ENCODE peak calls at places on chromosomes 5 and 9, in eight cellular contexts. One of them, this sample, is unnamed.

GRCh38 chr9:111064160-111064733 is 26.0 kb upstream of the LPAR1 start:
- DNase-seq in breast epithelium: no peak
- DNase-seq in lower lobe of right lung: no peak
- DNase-seq in spleen: no peak
- DNase-seq in left lung: no peak
- DNase-seq in uterus: no peak
- DNase-seq in colonic mucosa: no peak
- DNase-seq in aorta: no peak
- DNase-seq in this sample: no peak

GRCh38 chr5:145792840-145793239 is 42.3 kb downstream of the PRELID2 start:
- DNase-seq in uterus: no peak
- DNase-seq in left lung: no peak
- DNase-seq in lower lobe of right lung: no peak
- DNase-seq in colonic mucosa: no peak
- DNase-seq in spleen: no peak
- DNase-seq in breast epithelium: no peak
- DNase-seq in aorta: no peak
- DNase-seq in this sample: no peak

GRCh38 chr5:28402590-28403301 is 1364.4 kb upstream of the CDH9 start:
- DNase-seq in lower lobe of right lung: no peak
- DNase-seq in spleen: no peak
- DNase-seq in aorta: no peak
- DNase-seq in breast epithelium: no peak
- DNase-seq in uterus: no peak
- DNase-seq in left lung: no peak
- DNase-seq in colonic mucosa: no peak
- DNase-seq in this sample: no peak

GRCh38 chr9:28866951-28867350 is 1293.7 kb upstream of the C9orf72 start:
- DNase-seq in spleen: no peak
- DNase-seq in left lung: no peak
- DNase-seq in uterus: no peak
- DNase-seq in breast epithelium: no peak
- DNase-seq in aorta: no peak
- DNase-seq in colonic mucosa: no peak
- DNase-seq in lower lobe of right lung: no peak
- DNase-seq in this sample: no peak

GRCh38 chr5:926416-927171 is 33.9 kb downstream of the TRIP13 start:
- DNase-seq in spleen: peak
- DNase-seq in aorta: peak
- DNase-seq in left lung: no peak
- DNase-seq in uterus: peak
- DNase-seq in colonic mucosa: no peak
- DNase-seq in breast epithelium: no peak
- DNase-seq in lower lobe of right lung: no peak
- DNase-seq in this sample: no peak

GRCh38 chr9:3912260-3912659 is 386.5 kb upstream of the RFX3 start:
- DNase-seq in left lung: no peak
- DNase-seq in aorta: no peak
- DNase-seq in uterus: no peak
- DNase-seq in breast epithelium: no peak
- DNase-seq in spleen: no peak
- DNase-seq in colonic mucosa: no peak
- DNase-seq in lower lobe of right lung: no peak
- DNase-seq in this sample: no peak

GRCh38 chr9:137423810-137424291 is 658 bp downstream of the NOXA1 start:
- DNase-seq in left lung: no peak
- DNase-seq in breast epithelium: no peak
- DNase-seq in aorta: peak
- DNase-seq in colonic mucosa: peak
- DNase-seq in lower lobe of right lung: peak
- DNase-seq in uterus: peak
- DNase-seq in spleen: peak
- DNase-seq in this sample: peak

GRCh38 chr5:167565555-167565954 is 725.9 kb upstream of the WWC1 start:
- DNase-seq in colonic mucosa: no peak
- DNase-seq in left lung: no peak
- DNase-seq in uterus: no peak
- DNase-seq in spleen: no peak
- DNase-seq in breast epithelium: no peak
- DNase-seq in lower lobe of right lung: no peak
- DNase-seq in aorta: no peak
- DNase-seq in this sample: no peak

GRCh38 chr5:120454094-120454798 is 9.9 kb upstream of the PRR16 start:
- DNase-seq in aorta: no peak
- DNase-seq in spleen: no peak
- DNase-seq in breast epithelium: no peak
- DNase-seq in colonic mucosa: no peak
- DNase-seq in uterus: no peak
- DNase-seq in left lung: no peak
- DNase-seq in lower lobe of right lung: no peak
- DNase-seq in this sample: no peak

GRCh38 chr5:94782376-94782775 is 163.9 kb downstream of the SLF1 start:
- DNase-seq in spleen: no peak
- DNase-seq in aorta: no peak
- DNase-seq in breast epithelium: no peak
- DNase-seq in colonic mucosa: no peak
- DNase-seq in left lung: no peak
- DNase-seq in lower lobe of right lung: no peak
- DNase-seq in uterus: no peak
- DNase-seq in this sample: no peak

GRCh38 chr5:146072595-146072994 is 32.8 kb downstream of the PLAC8L1 start:
- DNase-seq in spleen: no peak
- DNase-seq in left lung: no peak
- DNase-seq in colonic mucosa: no peak
- DNase-seq in uterus: no peak
- DNase-seq in aorta: no peak
- DNase-seq in breast epithelium: no peak
- DNase-seq in lower lobe of right lung: no peak
- DNase-seq in this sample: no peak

GRCh38 chr5:38380522-38380921 is 122.2 kb downstream of the EGFLAM start:
- DNase-seq in colonic mucosa: no peak
- DNase-seq in aorta: no peak
- DNase-seq in lower lobe of right lung: no peak
- DNase-seq in spleen: no peak
- DNase-seq in breast epithelium: no peak
- DNase-seq in uterus: no peak
- DNase-seq in left lung: no peak
- DNase-seq in this sample: no peak

GRCh38 chr9:26369096-26369495 is 523.5 kb downstream of the CAAP1 start:
- DNase-seq in spleen: no peak
- DNase-seq in aorta: no peak
- DNase-seq in uterus: no peak
- DNase-seq in left lung: no peak
- DNase-seq in lower lobe of right lung: no peak
- DNase-seq in breast epithelium: no peak
- DNase-seq in colonic mucosa: no peak
- DNase-seq in this sample: no peak

GRCh38 chr5:73218552-73219171 is 45.7 kb downstream of the TMEM174 start:
- DNase-seq in left lung: no peak
- DNase-seq in uterus: no peak
- DNase-seq in lower lobe of right lung: no peak
- DNase-seq in colonic mucosa: no peak
- DNase-seq in spleen: no peak
- DNase-seq in breast epithelium: no peak
- DNase-seq in aorta: no peak
- DNase-seq in this sample: no peak

GRCh38 chr9:121685146-121685794 is 33.8 kb downstream of the DAB2IP start:
- DNase-seq in breast epithelium: no peak
- DNase-seq in spleen: peak
- DNase-seq in uterus: no peak
- DNase-seq in lower lobe of right lung: no peak
- DNase-seq in left lung: peak
- DNase-seq in aorta: peak
- DNase-seq in colonic mucosa: no peak
- DNase-seq in this sample: peak
- H3K27ac ChIP-seq in breast epithelium: no peak
- H3K27ac ChIP-seq in spleen: no peak
- H3K27ac ChIP-seq in uterus: no peak
- H3K27ac ChIP-seq in lower lobe of right lung: no peak
- H3K27ac ChIP-seq in left lung: no peak
- H3K27ac ChIP-seq in aorta: no peak
- H3K27ac ChIP-seq in colonic mucosa: no peak
- H3K27ac ChIP-seq in this sample: no peak

GRCh38 chr5:42500003-42500599 is 76.9 kb downstream of the GHR start:
- DNase-seq in left lung: no peak
- DNase-seq in uterus: no peak
- DNase-seq in colonic mucosa: no peak
- DNase-seq in spleen: peak
- DNase-seq in aorta: no peak
- DNase-seq in lower lobe of right lung: no peak
- DNase-seq in breast epithelium: no peak
- DNase-seq in this sample: no peak

GRCh38 chr5:42506662-42507061 is 83.4 kb downstream of the GHR start:
- DNase-seq in spleen: no peak
- DNase-seq in left lung: no peak
- DNase-seq in uterus: no peak
- DNase-seq in colonic mucosa: no peak
- DNase-seq in breast epithelium: no peak
- DNase-seq in lower lobe of right lung: no peak
- DNase-seq in aorta: no peak
- DNase-seq in this sample: no peak

GRCh38 chr5:42507451-42508092 is 84.3 kb downstream of the GHR start:
- DNase-seq in lower lobe of right lung: no peak
- DNase-seq in breast epithelium: no peak
- DNase-seq in uterus: no peak
- DNase-seq in spleen: peak
- DNase-seq in left lung: no peak
- DNase-seq in aorta: no peak
- DNase-seq in colonic mucosa: no peak
- DNase-seq in this sample: no peak

GRCh38 chr5:42499016-42499415 is 75.8 kb downstream of the GHR start:
- DNase-seq in left lung: no peak
- DNase-seq in uterus: no peak
- DNase-seq in aorta: no peak
- DNase-seq in spleen: no peak
- DNase-seq in colonic mucosa: no peak
- DNase-seq in breast epithelium: no peak
- DNase-seq in lower lobe of right lung: no peak
- DNase-seq in this sample: no peak

DNA sequence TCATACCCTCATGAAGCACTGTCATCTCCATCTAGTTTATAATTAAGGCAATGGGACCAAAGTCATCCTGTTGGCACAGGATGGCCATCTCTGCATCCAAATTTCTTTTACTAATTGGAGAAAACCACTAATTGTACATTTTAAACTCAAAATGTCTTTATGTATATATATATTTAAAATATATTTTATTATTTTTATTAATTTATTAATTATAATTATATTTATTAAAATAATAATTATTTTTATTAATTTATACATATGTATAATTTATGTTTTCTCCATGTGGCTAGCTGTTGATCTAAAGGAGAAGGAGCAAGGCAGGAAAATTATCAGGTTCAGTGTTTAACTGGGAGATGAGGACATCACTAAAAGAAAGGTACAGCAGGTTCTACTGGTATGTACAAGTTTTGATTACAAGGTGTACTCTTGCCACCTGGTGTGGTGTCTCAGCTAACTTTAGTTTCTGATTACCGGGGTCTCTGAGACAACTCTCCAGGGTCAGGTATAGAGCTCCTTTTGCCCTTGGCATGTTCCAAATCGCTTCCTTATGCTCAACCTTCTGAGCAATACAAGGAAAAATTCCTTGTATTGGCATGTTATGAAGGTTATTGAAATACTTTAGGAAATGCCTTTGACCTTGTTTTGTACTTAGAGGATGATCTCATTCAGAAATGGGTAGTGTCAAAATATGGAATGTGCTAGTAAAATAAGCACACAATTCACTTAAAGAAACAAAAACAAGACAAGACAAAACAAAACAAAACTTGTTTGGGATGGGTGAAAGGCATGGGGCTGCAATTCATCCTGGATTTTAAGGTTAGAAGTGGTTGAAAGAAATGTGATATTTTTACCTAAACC is 79.6 kb downstream of the GHR start:
- DNase-seq in left lung: no peak
- DNase-seq in aorta: no peak
- DNase-seq in lower lobe of right lung: no peak
- DNase-seq in spleen: no peak
- DNase-seq in colonic mucosa: no peak
- DNase-seq in breast epithelium: no peak
- DNase-seq in uterus: no peak
- DNase-seq in this sample: no peak
- H3K27ac ChIP-seq in left lung: no peak
- H3K27ac ChIP-seq in aorta: no peak
- H3K27ac ChIP-seq in lower lobe of right lung: no peak
- H3K27ac ChIP-seq in spleen: peak
- H3K27ac ChIP-seq in colonic mucosa: no peak
- H3K27ac ChIP-seq in breast epithelium: no peak
- H3K27ac ChIP-seq in uterus: no peak
- H3K27ac ChIP-seq in this sample: no peak

DNA sequence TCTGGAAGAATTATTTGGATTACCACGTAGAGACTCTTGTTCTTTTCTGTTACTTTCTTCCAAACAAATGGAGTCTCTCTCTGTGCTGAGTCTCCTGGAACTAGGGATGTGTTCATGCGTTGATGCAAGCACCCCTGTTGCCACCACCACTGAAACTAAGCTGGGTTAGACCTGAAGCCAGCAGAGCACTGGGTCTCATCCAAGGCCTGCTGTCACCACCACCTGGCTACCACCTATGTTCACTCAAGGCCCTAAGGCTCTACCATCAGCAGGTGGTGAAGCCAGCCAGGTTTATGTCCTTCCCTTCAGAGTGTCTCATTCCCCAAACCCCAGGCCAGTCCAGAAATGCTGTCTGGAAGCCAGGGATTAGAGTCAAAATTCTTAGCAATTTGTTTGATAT is 13.3 kb downstream of the RIC1 start:
- DNase-seq in aorta: no peak
- DNase-seq in left lung: no peak
- DNase-seq in lower lobe of right lung: no peak
- DNase-seq in uterus: no peak
- DNase-seq in breast epithelium: no peak
- DNase-seq in spleen: no peak
- DNase-seq in colonic mucosa: no peak
- DNase-seq in this sample: no peak
- H3K27ac ChIP-seq in aorta: no peak
- H3K27ac ChIP-seq in left lung: no peak
- H3K27ac ChIP-seq in lower lobe of right lung: no peak
- H3K27ac ChIP-seq in uterus: no peak
- H3K27ac ChIP-seq in breast epithelium: no peak
- H3K27ac ChIP-seq in spleen: no peak
- H3K27ac ChIP-seq in colonic mucosa: no peak
- H3K27ac ChIP-seq in this sample: no peak

GRCh38 chr9:95030920-95031662 is 286.4 kb downstream of the FANCC start:
- DNase-seq in uterus: no peak
- DNase-seq in spleen: no peak
- DNase-seq in lower lobe of right lung: no peak
- DNase-seq in colonic mucosa: no peak
- DNase-seq in left lung: no peak
- DNase-seq in aorta: no peak
- DNase-seq in breast epithelium: no peak
- DNase-seq in this sample: no peak
- H3K27ac ChIP-seq in uterus: peak
- H3K27ac ChIP-seq in spleen: no peak
- H3K27ac ChIP-seq in lower lobe of right lung: peak
- H3K27ac ChIP-seq in colonic mucosa: no peak
- H3K27ac ChIP-seq in left lung: no peak
- H3K27ac ChIP-seq in aorta: peak
- H3K27ac ChIP-seq in breast epithelium: no peak
- H3K27ac ChIP-seq in this sample: no peak

DNA sequence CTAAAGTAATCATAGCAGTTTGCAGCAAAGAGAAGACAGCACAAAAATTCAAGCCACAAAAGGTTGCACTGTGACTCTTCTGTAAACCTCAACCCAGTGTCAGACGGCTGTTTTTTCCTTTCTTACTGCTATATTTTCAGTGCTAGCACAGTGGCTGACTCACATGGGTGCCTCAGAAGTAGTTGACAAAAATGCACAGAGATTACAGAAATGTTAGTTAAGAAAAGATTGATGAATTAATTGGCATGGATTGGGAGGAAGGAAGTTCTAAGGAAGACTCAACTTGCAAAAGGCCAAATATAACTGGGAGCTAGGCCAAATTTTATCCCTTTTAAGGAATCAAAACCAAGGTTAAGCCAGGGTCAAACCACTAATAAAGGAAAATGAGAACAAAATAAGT is 43.7 kb upstream of the ITGA1 start:
- DNase-seq in colonic mucosa: no peak
- DNase-seq in aorta: no peak
- DNase-seq in breast epithelium: no peak
- DNase-seq in lower lobe of right lung: no peak
- DNase-seq in uterus: no peak
- DNase-seq in left lung: no peak
- DNase-seq in spleen: no peak
- DNase-seq in this sample: no peak
- H3K27ac ChIP-seq in colonic mucosa: no peak
- H3K27ac ChIP-seq in aorta: no peak
- H3K27ac ChIP-seq in breast epithelium: no peak
- H3K27ac ChIP-seq in lower lobe of right lung: no peak
- H3K27ac ChIP-seq in uterus: no peak
- H3K27ac ChIP-seq in left lung: peak
- H3K27ac ChIP-seq in spleen: peak
- H3K27ac ChIP-seq in this sample: no peak